ENCODE peak calls at places on chromosome 4, in eight cellular contexts. H is A549, B is IMR-90, L is HCT116, U is SK-N-SH, M is GM12878, V is K562, A is H1. X is an unnamed sample.

GRCh38 chr4:184825394-184826314 is at the start of gene ACSL1:
- DNase-seq in V (peak; percentile 93), H (peak; percentile 41), U (peak; percentile 99), A (no peak), B (peak; percentile 53), M (no peak), L (no peak), X (peak; percentile 39)

GRCh38 chr4:93313207-93313606 is 515.3 kb upstream of the ATOH1 start:
- DNase-seq in B (peak; percentile 41), A (no peak), V (no peak), L (no peak), M (no peak), H (no peak), U (no peak), X (no peak)

GRCh38 chr4:138510053-138510452 is 267.9 kb upstream of the SLC7A11 start:
- DNase-seq in M (no peak), L (no peak), V (no peak), B (peak; percentile 70), A (no peak), H (no peak), U (no peak), X (no peak)

GRCh38 chr4:169492436-169493163 is 119.8 kb downstream of the NEK1 start:
- DNase-seq in B (peak; percentile 44), A (peak; percentile 10), L (peak; percentile 35), H (peak; percentile 25), U (peak; percentile 33), V (peak; percentile 34), M (peak; percentile 13), X (peak; percentile 39)

GRCh38 chr4:54189140-54189539 is 40.0 kb upstream of the PDGFRA start:
- DNase-seq in M (no peak), B (peak; percentile 64), A (no peak), U (no peak), V (no peak), H (no peak), L (no peak), X (no peak)

GRCh38 chr4:147456706-147457105 is 24.2 kb upstream of the EDNRA start:
- DNase-seq in B (peak; percentile 24), V (no peak), L (no peak), U (no peak), H (no peak), A (no peak), M (no peak), X (no peak)

GRCh38 chr4:94613248-94613647 is 144.5 kb upstream of the BMPR1B start:
- DNase-seq in V (no peak), L (no peak), B (peak; percentile 14), U (no peak), H (no peak), M (no peak), A (no peak), X (no peak)

GRCh38 chr4:76059750-76060149 is 14.8 kb upstream of the ART3 start:
- DNase-seq in B (peak; percentile 27), H (no peak), V (no peak), M (no peak), A (no peak), U (no peak), L (no peak), X (no peak)

GRCh38 chr4:24974252-24974580 is 56.5 kb downstream of the LGI2 start:
- DNase-seq in A (no peak), V (no peak), L (no peak), H (no peak), U (no peak), B (no peak), M (no peak), X (no peak)

GRCh38 chr4:184250795-184251679 is 33.4 kb upstream of the ENPP6 start:
- DNase-seq in B (peak; percentile 60), U (peak; percentile 70), L (peak; percentile 34), H (peak; percentile 22), M (no peak), A (no peak), V (peak; percentile 57), X (peak; percentile 71)

GRCh38 chr4:111905511-111905910 is 239.7 kb upstream of the FAM241A start:
- DNase-seq in B (no peak), L (no peak), H (no peak), U (no peak), V (no peak), M (no peak), A (no peak), X (no peak)

DNA sequence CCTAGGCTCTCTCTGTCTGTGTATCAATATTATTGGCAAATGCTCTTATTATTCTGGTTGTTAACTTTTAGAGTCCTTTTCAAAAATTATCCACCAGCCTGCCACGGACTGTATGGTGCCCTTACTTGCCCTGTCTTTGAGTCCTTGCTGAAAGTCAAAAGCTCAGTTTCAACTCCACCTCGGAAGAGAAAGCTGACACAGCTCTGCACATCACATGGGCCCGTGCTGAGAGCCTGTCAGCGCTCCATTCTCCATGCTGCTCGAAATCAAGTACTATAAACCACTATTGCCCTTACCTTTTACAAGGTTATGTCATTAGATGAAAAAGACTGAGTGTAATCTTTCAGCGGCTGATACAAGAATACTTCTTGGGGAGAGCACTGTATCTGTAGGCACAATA is 141.0 kb downstream of the CORIN start:
- DNase-seq in M (no peak), U (no peak), H (no peak), A (no peak), L (no peak), V (no peak), B (no peak), X (no peak)
- TF ChIP-seq RAD21 in M (no peak), U (no peak), H (no peak), A (no peak), L (no peak), V (no peak), B (no peak), X (no peak)

DNA sequence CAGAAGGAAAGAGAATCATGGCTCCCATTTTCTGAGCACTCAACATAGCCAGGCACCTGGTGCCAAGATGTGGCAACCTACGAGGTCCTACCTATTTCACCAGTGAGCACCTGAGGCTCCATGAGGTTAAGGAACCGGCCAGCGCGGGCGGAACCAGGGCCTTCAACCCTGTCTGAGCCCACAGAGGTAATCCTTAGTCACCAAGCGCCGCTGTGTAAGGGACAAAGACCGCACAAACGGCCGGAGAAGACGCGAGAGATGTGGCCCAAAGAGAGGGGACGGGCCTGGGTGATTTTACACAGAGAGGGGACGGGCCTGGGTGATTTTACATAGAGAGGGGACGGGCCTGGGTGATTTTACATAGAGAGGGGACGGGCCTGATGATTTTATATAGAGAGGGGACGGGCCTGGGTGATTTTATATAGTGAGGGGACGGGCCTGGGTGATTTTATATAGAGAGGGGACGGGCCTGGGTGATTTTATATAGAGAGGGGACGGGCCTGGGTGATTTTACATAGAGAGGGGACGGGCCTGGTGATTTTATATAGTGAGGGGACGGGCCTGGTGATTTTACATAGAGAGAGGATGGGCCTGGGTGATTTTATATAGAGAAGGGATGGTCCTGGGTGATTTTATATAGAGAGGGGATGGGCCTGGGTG is 114.2 kb downstream of the SMIM20 start:
- DNase-seq in H (no peak), V (no peak), M (no peak), L (no peak), A (no peak), B (no peak), U (no peak), X (no peak)
- TF ChIP-seq RAD21 in H (no peak), V (no peak), M (no peak), L (no peak), A (no peak), B (no peak), U (no peak), X (no peak)

GRCh38 chr4:102625232-102625930 is 124.2 kb downstream of the NFKB1 start:
- DNase-seq in L (no peak), U (peak; percentile 30), A (no peak), M (no peak), B (peak; percentile 54), H (no peak), V (no peak), X (peak; percentile 59)
- TF ChIP-seq RAD21 in L (peak; percentile 56), U (peak; percentile 62), A (peak; percentile 84), M (peak; percentile 97), B (peak; percentile 62), H (peak; percentile 22), V (peak; percentile 49), X (peak; percentile 57)

DNA sequence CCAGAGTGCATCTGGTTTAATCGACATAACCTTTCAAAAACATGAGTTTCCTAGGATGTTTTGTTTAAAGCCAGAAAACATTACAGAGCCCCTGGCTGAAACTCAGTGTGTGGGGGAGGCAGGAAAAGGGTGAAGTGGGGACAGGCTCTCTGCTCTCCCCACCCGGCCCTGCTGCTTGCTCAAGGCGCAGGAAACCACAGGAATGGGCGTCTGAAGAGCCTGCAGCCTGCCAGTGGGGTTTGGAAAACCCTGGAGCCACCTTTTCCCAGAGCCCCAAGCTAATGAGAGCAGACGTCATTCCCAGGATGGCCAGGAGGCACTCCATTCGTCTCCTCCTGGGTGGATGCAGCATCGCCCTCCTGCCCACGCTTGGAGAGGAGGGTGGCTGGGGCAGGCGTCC is 240.6 kb downstream of the AFAP1 start:
- DNase-seq in U (peak; percentile 54), M (no peak), L (no peak), A (no peak), V (no peak), H (no peak), B (peak; percentile 86), X (no peak)
- TF ChIP-seq RAD21 in U (no peak), M (no peak), L (no peak), A (no peak), V (no peak), H (no peak), B (no peak), X (no peak)